ENCODE peak calls at places on chromosomes 7 and 10, in eight cellular contexts. One of them, this sample, is unnamed. For H3K4me1, the result is how much of the 10 kb centered on the place peaks cover.

GRCh38 chr7:149385195-149385955 is 75.5 kb downstream of the ZNF777 start:
- DNase-seq in foreskin keratinocyte: no peak
- DNase-seq in fibroblast of lung: no peak
- DNase-seq in PC-3: no peak
- DNase-seq in testis: no peak
- DNase-seq in GM23338: no peak
- DNase-seq in H9: no peak
- DNase-seq in upper lobe of right lung: no peak
- DNase-seq in this sample: no peak

GRCh38 chr10:12780634-12781601 is 220.6 kb downstream of the CCDC3 start:
- DNase-seq in foreskin keratinocyte: no peak
- DNase-seq in fibroblast of lung: peak
- DNase-seq in PC-3: no peak
- DNase-seq in testis: no peak
- DNase-seq in GM23338: no peak
- DNase-seq in H9: no peak
- DNase-seq in upper lobe of right lung: no peak
- DNase-seq in this sample: no peak

GRCh38 chr10:63429280-63429679 is 36.5 kb downstream of the JMJD1C start:
- DNase-seq in foreskin keratinocyte: no peak
- DNase-seq in fibroblast of lung: peak
- DNase-seq in PC-3: peak
- DNase-seq in testis: no peak
- DNase-seq in GM23338: no peak
- DNase-seq in H9: no peak
- DNase-seq in upper lobe of right lung: no peak
- DNase-seq in this sample: no peak

GRCh38 chr7:148303295-148304013 is 287.1 kb upstream of the C7orf33 start:
- DNase-seq in foreskin keratinocyte: peak
- DNase-seq in fibroblast of lung: peak
- DNase-seq in PC-3: peak
- DNase-seq in testis: peak
- DNase-seq in GM23338: no peak
- DNase-seq in H9: no peak
- DNase-seq in upper lobe of right lung: no peak
- DNase-seq in this sample: no peak

GRCh38 chr7:149175150-149175549 is 20.2 kb upstream of the ZNF282 start:
- DNase-seq in foreskin keratinocyte: no peak
- DNase-seq in fibroblast of lung: no peak
- DNase-seq in PC-3: no peak
- DNase-seq in testis: no peak
- DNase-seq in GM23338: no peak
- DNase-seq in H9: no peak
- DNase-seq in upper lobe of right lung: no peak
- DNase-seq in this sample: no peak

GRCh38 chr10:133324857-133325260 is 11.8 kb downstream of the CALY start:
- DNase-seq in foreskin keratinocyte: no peak
- DNase-seq in fibroblast of lung: no peak
- DNase-seq in PC-3: no peak
- DNase-seq in testis: no peak
- DNase-seq in GM23338: no peak
- DNase-seq in H9: no peak
- DNase-seq in upper lobe of right lung: no peak
- DNase-seq in this sample: peak

GRCh38 chr7:131105803-131106680 is 221.6 kb upstream of the MKLN1 start:
- DNase-seq in foreskin keratinocyte: peak
- DNase-seq in fibroblast of lung: peak
- DNase-seq in PC-3: peak
- DNase-seq in testis: peak
- DNase-seq in GM23338: peak
- DNase-seq in H9: peak
- DNase-seq in upper lobe of right lung: peak
- DNase-seq in this sample: peak

GRCh38 chr7:76509931-76510877 is at the start of gene UPK3B:
- DNase-seq in foreskin keratinocyte: peak
- DNase-seq in fibroblast of lung: peak
- DNase-seq in PC-3: peak
- DNase-seq in testis: no peak
- DNase-seq in GM23338: peak
- DNase-seq in H9: peak
- DNase-seq in upper lobe of right lung: peak
- DNase-seq in this sample: peak

GRCh38 chr7:48280100-48280499 is 108.8 kb downstream of the ABCA13 start:
- DNase-seq in foreskin keratinocyte: peak
- DNase-seq in fibroblast of lung: peak
- DNase-seq in PC-3: peak
- DNase-seq in testis: no peak
- DNase-seq in GM23338: no peak
- DNase-seq in H9: no peak
- DNase-seq in upper lobe of right lung: no peak
- DNase-seq in this sample: no peak

GRCh38 chr7:23277359-23277989 is 21.7 kb upstream of the MALSU1 start:
- DNase-seq in foreskin keratinocyte: no peak
- DNase-seq in fibroblast of lung: peak
- DNase-seq in PC-3: peak
- DNase-seq in testis: peak
- DNase-seq in GM23338: peak
- DNase-seq in H9: peak
- DNase-seq in upper lobe of right lung: no peak
- DNase-seq in this sample: no peak

GRCh38 chr10:7593905-7594304 is 72.9 kb downstream of the ITIH5 start:
- DNase-seq in foreskin keratinocyte: no peak
- DNase-seq in fibroblast of lung: no peak
- DNase-seq in PC-3: no peak
- DNase-seq in testis: no peak
- DNase-seq in GM23338: no peak
- DNase-seq in H9: no peak
- DNase-seq in upper lobe of right lung: no peak
- DNase-seq in this sample: no peak

GRCh38 chr10:13956826-13957225 is 370.1 kb downstream of the PRPF18 start:
- DNase-seq in foreskin keratinocyte: no peak
- DNase-seq in fibroblast of lung: no peak
- DNase-seq in PC-3: no peak
- DNase-seq in testis: peak
- DNase-seq in GM23338: peak
- DNase-seq in H9: no peak
- DNase-seq in upper lobe of right lung: peak
- DNase-seq in this sample: no peak

GRCh38 chr7:73770002-73770859 is at the start of gene CLDN3:
- DNase-seq in foreskin keratinocyte: no peak
- DNase-seq in fibroblast of lung: peak
- DNase-seq in PC-3: peak
- DNase-seq in testis: peak
- DNase-seq in GM23338: peak
- DNase-seq in H9: peak
- DNase-seq in upper lobe of right lung: peak
- DNase-seq in this sample: peak

GRCh38 chr7:55438765-55439525 is 73.8 kb downstream of the LANCL2 start:
- DNase-seq in foreskin keratinocyte: no peak
- DNase-seq in fibroblast of lung: peak
- DNase-seq in PC-3: peak
- DNase-seq in testis: no peak
- DNase-seq in GM23338: no peak
- DNase-seq in H9: no peak
- DNase-seq in upper lobe of right lung: peak
- DNase-seq in this sample: no peak

GRCh38 chr10:131187274-131187673 is 124.2 kb downstream of the TCERG1L start:
- DNase-seq in foreskin keratinocyte: no peak
- DNase-seq in fibroblast of lung: no peak
- DNase-seq in PC-3: no peak
- DNase-seq in testis: no peak
- DNase-seq in GM23338: no peak
- DNase-seq in H9: no peak
- DNase-seq in upper lobe of right lung: peak
- DNase-seq in this sample: no peak

DNA sequence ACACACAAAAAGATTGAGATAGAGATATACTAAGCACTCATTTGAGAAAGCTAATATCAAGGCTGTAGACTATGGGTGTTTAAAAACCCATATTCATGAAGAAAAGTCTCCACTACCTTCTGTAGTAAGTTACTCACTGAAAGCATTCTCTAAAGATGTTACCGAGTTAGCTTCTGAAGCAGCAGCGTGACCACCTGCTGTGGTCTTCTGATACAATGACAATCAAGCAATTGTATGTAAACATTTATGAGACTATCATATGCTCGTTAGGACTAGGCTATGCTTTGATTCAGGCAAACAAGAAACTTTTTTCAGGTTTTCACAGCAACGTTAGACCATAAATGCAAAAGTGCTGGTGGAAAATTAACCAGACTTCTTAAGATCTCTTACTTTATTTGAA is 11.2 kb downstream of the RHOBTB1 start:
- DNase-seq in foreskin keratinocyte: no peak
- DNase-seq in fibroblast of lung: no peak
- DNase-seq in PC-3: no peak
- DNase-seq in testis: no peak
- DNase-seq in GM23338: peak
- DNase-seq in H9: no peak
- DNase-seq in upper lobe of right lung: no peak
- DNase-seq in this sample: no peak
- H3K4me1 ChIP-seq in foreskin keratinocyte: under half
- H3K4me1 ChIP-seq in fibroblast of lung: under half
- H3K4me1 ChIP-seq in PC-3: under half
- H3K4me1 ChIP-seq in testis: under half
- H3K4me1 ChIP-seq in GM23338: under half
- H3K4me1 ChIP-seq in H9: under half
- H3K4me1 ChIP-seq in upper lobe of right lung: under half
- H3K4me1 ChIP-seq in this sample: under half

GRCh38 chr7:33107136-33108066 is 1.8 kb downstream of the RP9 start:
- DNase-seq in foreskin keratinocyte: no peak
- DNase-seq in fibroblast of lung: peak
- DNase-seq in PC-3: peak
- DNase-seq in testis: peak
- DNase-seq in GM23338: peak
- DNase-seq in H9: peak
- DNase-seq in upper lobe of right lung: no peak
- DNase-seq in this sample: no peak
- H3K27ac ChIP-seq in foreskin keratinocyte: peak
- H3K27ac ChIP-seq in fibroblast of lung: no peak
- H3K27ac ChIP-seq in PC-3: no peak
- H3K27ac ChIP-seq in testis: no peak
- H3K27ac ChIP-seq in GM23338: no peak
- H3K27ac ChIP-seq in H9: no peak
- H3K27ac ChIP-seq in upper lobe of right lung: no peak
- H3K27ac ChIP-seq in this sample: no peak

GRCh38 chr7:137908106-137908505 is 61.3 kb upstream of the DGKI start:
- DNase-seq in foreskin keratinocyte: no peak
- DNase-seq in fibroblast of lung: no peak
- DNase-seq in PC-3: no peak
- DNase-seq in testis: no peak
- DNase-seq in GM23338: no peak
- DNase-seq in H9: no peak
- DNase-seq in upper lobe of right lung: no peak
- DNase-seq in this sample: no peak

GRCh38 chr7:137909042-137909441 is 62.3 kb upstream of the DGKI start:
- DNase-seq in foreskin keratinocyte: no peak
- DNase-seq in fibroblast of lung: peak
- DNase-seq in PC-3: no peak
- DNase-seq in testis: no peak
- DNase-seq in GM23338: no peak
- DNase-seq in H9: no peak
- DNase-seq in upper lobe of right lung: no peak
- DNase-seq in this sample: no peak

GRCh38 chr7:137903382-137904169 is 56.8 kb upstream of the DGKI start:
- DNase-seq in foreskin keratinocyte: peak
- DNase-seq in fibroblast of lung: peak
- DNase-seq in PC-3: peak
- DNase-seq in testis: peak
- DNase-seq in GM23338: peak
- DNase-seq in H9: peak
- DNase-seq in upper lobe of right lung: no peak
- DNase-seq in this sample: no peak

GRCh38 chr7:137900137-137900536 is 53.4 kb upstream of the DGKI start:
- DNase-seq in foreskin keratinocyte: no peak
- DNase-seq in fibroblast of lung: no peak
- DNase-seq in PC-3: no peak
- DNase-seq in testis: no peak
- DNase-seq in GM23338: no peak
- DNase-seq in H9: no peak
- DNase-seq in upper lobe of right lung: no peak
- DNase-seq in this sample: no peak

DNA sequence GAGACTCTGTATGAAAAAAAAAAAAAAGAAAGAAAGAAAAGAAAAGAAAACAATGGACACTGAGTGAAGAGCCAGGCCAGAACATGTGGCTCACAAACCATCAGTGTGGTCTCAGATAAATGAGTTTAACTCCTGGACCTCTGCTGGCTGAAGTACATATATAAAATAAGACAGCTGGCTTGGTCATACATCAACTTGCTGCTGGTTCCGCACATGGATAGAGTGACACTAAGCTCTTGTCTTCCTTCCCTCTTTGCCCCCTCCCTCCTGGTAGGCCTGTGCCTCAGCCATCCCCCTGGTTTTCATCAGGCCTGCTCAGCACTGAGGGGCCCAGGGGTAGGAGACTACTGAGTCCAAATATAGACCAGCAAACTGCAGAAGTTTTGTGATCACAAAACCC is 58.1 kb upstream of the DGKI start:
- DNase-seq in foreskin keratinocyte: no peak
- DNase-seq in fibroblast of lung: peak
- DNase-seq in PC-3: no peak
- DNase-seq in testis: no peak
- DNase-seq in GM23338: no peak
- DNase-seq in H9: no peak
- DNase-seq in upper lobe of right lung: no peak
- DNase-seq in this sample: no peak
- TF ChIP-seq CTCF in foreskin keratinocyte: no peak
- TF ChIP-seq CTCF in fibroblast of lung: no peak
- TF ChIP-seq CTCF in PC-3: no peak
- TF ChIP-seq CTCF in testis: no peak
- TF ChIP-seq CTCF in GM23338: no peak
- TF ChIP-seq CTCF in H9: no peak
- TF ChIP-seq CTCF in upper lobe of right lung: no peak
- TF ChIP-seq CTCF in this sample: no peak

DNA sequence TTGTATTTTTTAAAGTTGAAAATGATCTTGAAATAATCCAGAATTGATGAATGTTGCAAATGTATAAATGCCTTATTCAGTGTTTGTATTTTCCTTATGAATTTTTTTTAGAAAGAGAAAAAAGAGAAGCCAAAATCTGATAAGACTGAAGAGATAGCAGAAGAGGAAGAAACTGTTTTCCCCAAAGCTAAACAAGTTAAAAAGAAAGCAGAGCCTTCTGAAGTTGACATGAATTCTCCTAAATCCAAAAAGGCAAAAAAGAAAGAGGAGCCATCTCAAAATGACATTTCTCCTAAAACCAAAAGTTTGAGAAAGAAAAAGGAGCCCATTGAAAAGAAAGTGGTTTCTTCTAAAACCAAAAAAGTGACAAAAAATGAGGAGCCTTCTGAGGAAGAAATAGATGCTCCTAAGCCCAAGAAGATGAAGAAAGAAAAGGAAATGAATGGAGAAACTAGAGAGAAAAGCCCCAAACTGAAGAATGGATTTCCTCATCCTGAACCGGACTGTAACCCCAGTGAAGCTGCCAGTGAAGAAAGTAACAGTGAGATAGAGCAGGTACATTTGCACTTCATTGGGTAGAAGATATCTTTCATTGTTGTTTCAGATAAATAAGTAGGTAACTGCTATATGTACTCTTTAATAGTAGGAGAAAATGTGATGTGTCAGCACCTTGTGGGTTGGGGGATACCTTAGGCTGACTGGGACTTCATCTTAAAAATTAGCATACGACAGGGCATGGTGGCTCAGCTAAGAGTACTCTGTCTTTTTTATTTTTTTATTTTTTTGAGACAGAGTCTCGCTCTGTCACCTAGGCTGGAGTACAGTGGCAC is 3.9 kb downstream of the DDX21 start:
- DNase-seq in foreskin keratinocyte: no peak
- DNase-seq in fibroblast of lung: no peak
- DNase-seq in PC-3: no peak
- DNase-seq in testis: no peak
- DNase-seq in GM23338: no peak
- DNase-seq in H9: no peak
- DNase-seq in upper lobe of right lung: no peak
- DNase-seq in this sample: no peak
- H3K4me1 ChIP-seq in foreskin keratinocyte: under half
- H3K4me1 ChIP-seq in fibroblast of lung: under half
- H3K4me1 ChIP-seq in PC-3: under half
- H3K4me1 ChIP-seq in testis: under half
- H3K4me1 ChIP-seq in GM23338: under half
- H3K4me1 ChIP-seq in H9: under half
- H3K4me1 ChIP-seq in upper lobe of right lung: under half
- H3K4me1 ChIP-seq in this sample: under half